ENCODE peak calls at places on chromosomes 2 and 18, in four cellular contexts. One of them, this sample, is unnamed.

GRCh38 chr2:224268441-224268840 is 133.5 kb downstream of the FAM124B start:
- DNase-seq in NCI-H1417: no peak
- DNase-seq in progenitor cell of endocrine pancreas: no peak
- DNase-seq in lower lobe of right lung: no peak
- DNase-seq in this sample: no peak

GRCh38 chr2:231614559-231615057 is 21.9 kb downstream of the TEX44 start:
- DNase-seq in NCI-H1417: no peak
- DNase-seq in lower lobe of right lung: peak
- DNase-seq in progenitor cell of endocrine pancreas: no peak
- DNase-seq in this sample: peak

GRCh38 chr2:128489580-128490273 is 171.1 kb upstream of the HS6ST1 start:
- DNase-seq in lower lobe of right lung: no peak
- DNase-seq in progenitor cell of endocrine pancreas: no peak
- DNase-seq in NCI-H1417: no peak
- DNase-seq in this sample: peak

GRCh38 chr18:9841752-9842151 is 44.0 kb upstream of the TXNDC2 start:
- DNase-seq in progenitor cell of endocrine pancreas: no peak
- DNase-seq in NCI-H1417: no peak
- DNase-seq in lower lobe of right lung: no peak
- DNase-seq in this sample: no peak

GRCh38 chr18:12476955-12477354 is 69.2 kb downstream of the PRELID3A start:
- DNase-seq in progenitor cell of endocrine pancreas: no peak
- DNase-seq in NCI-H1417: no peak
- DNase-seq in lower lobe of right lung: no peak
- DNase-seq in this sample: no peak

GRCh38 chr2:212484563-212485080 is 54.0 kb downstream of the ERBB4 start:
- DNase-seq in NCI-H1417: no peak
- DNase-seq in lower lobe of right lung: no peak
- DNase-seq in progenitor cell of endocrine pancreas: no peak
- DNase-seq in this sample: no peak

GRCh38 chr18:9742588-9743131 is 34.6 kb downstream of the RAB31 start:
- DNase-seq in NCI-H1417: no peak
- DNase-seq in progenitor cell of endocrine pancreas: no peak
- DNase-seq in lower lobe of right lung: no peak
- DNase-seq in this sample: no peak

GRCh38 chr18:25843791-25844190 is 246.6 kb downstream of the SS18 start:
- DNase-seq in NCI-H1417: no peak
- DNase-seq in progenitor cell of endocrine pancreas: no peak
- DNase-seq in lower lobe of right lung: no peak
- DNase-seq in this sample: no peak

GRCh38 chr2:121450301-121450700 is 80.4 kb upstream of the RNU4ATAC start:
- DNase-seq in NCI-H1417: no peak
- DNase-seq in lower lobe of right lung: no peak
- DNase-seq in progenitor cell of endocrine pancreas: no peak
- DNase-seq in this sample: no peak

GRCh38 chr2:46802665-46803550 is 112.7 kb downstream of the MCFD2 start:
- DNase-seq in NCI-H1417: no peak
- DNase-seq in progenitor cell of endocrine pancreas: no peak
- DNase-seq in lower lobe of right lung: no peak
- DNase-seq in this sample: no peak